ENCODE peak calls at places on chromosome 15, in five cellular contexts. V is tibial artery, B is breast epithelium, H is astrocyte, K is IMR-90. O is an unnamed sample.

GRCh38 chr15:41949400-41950126 is 22.8 kb downstream of the EHD4 start:
- DNase-seq in V (no peak), B (no peak), H (no peak), K (no peak), O (no peak)

GRCh38 chr15:25832158-25832557 is 31.0 kb downstream of the ATP10A start:
- DNase-seq in V (no peak), B (no peak), H (peak), K (peak), O (no peak)

GRCh38 chr15:60444289-60444912 is 34.5 kb downstream of the ICE2 start:
- DNase-seq in V (no peak), B (no peak), H (peak), K (peak), O (no peak)

GRCh38 chr15:57931570-57931969 is 133.9 kb downstream of the ALDH1A2 start:
- DNase-seq in V (no peak), B (no peak), H (no peak), K (no peak), O (no peak)

GRCh38 chr15:25181290-25182097 is 226.7 kb downstream of the SNRPN start:
- DNase-seq in V (peak), B (peak), H (no peak), K (no peak), O (no peak)

GRCh38 chr15:101731746-101732145 is 7.5 kb upstream of the TARS3 start:
- DNase-seq in V (no peak), B (no peak), H (no peak), K (no peak), O (no peak)

GRCh38 chr15:76994001-76994400 is 925 bp upstream of the PSTPIP1 start:
- DNase-seq in V (peak), B (peak), H (no peak), K (no peak), O (peak)

GRCh38 chr15:30043211-30043655 is 39.5 kb upstream of the GOLGA8J start:
- DNase-seq in V (no peak), B (no peak), H (peak), K (peak), O (no peak)

GRCh38 chr15:79463043-79463780 is 31.1 kb downstream of the MINAR1 start:
- DNase-seq in V (no peak), B (no peak), H (no peak), K (no peak), O (no peak)

GRCh38 chr15:62344806-62345539 is 179.9 kb upstream of the C2CD4B start:
- DNase-seq in V (no peak), B (no peak), H (peak), K (peak), O (no peak)

GRCh38 chr15:63474810-63475316 is 29.5 kb upstream of the USP3 start:
- DNase-seq in V (no peak), B (no peak), H (peak), K (no peak), O (no peak)

GRCh38 chr15:80367094-80367493 is 37.1 kb upstream of the ARNT2 start:
- DNase-seq in V (no peak), B (no peak), H (no peak), K (peak), O (no peak)

GRCh38 chr15:70956196-70956595 is 63.6 kb downstream of the LRRC49 start:
- DNase-seq in V (no peak), B (no peak), H (peak), K (peak), O (no peak)

DNA sequence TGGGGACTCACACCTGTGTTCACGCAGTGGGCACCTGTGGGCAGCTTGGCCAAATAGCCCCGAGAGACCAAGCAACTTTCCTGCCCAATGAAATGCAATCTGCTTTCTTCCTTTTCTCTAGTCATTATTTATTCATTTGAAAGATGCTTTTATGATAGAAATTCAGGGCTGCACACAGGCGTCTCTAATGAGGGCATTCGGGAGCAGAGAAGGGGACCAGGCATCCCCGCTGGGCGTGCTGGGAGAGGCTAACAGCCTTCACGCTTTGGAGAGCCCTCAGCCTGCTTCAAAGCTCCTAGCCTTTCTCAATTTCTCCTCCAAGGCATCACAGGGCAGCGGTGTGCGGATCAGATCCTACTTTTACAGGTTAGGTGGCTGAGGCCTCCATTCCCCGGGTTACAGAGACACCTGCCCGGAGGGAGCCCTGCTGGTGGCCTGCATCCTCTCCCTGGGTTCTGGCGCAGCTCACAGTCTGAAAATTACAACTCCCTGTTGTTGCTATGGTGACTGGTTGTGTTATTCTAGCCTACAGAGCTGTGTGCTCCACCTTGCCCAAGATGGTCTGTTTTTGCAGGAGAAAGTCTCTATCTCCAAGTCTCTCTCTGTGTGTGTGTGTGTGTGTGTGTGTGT is 21.8 kb upstream of the KLF13 start:
- DNase-seq in V (no peak), B (no peak), H (no peak), K (no peak), O (no peak)
- H3K27ac ChIP-seq in V (no peak), B (no peak), H (no peak), K (no peak), O (no peak)

DNA sequence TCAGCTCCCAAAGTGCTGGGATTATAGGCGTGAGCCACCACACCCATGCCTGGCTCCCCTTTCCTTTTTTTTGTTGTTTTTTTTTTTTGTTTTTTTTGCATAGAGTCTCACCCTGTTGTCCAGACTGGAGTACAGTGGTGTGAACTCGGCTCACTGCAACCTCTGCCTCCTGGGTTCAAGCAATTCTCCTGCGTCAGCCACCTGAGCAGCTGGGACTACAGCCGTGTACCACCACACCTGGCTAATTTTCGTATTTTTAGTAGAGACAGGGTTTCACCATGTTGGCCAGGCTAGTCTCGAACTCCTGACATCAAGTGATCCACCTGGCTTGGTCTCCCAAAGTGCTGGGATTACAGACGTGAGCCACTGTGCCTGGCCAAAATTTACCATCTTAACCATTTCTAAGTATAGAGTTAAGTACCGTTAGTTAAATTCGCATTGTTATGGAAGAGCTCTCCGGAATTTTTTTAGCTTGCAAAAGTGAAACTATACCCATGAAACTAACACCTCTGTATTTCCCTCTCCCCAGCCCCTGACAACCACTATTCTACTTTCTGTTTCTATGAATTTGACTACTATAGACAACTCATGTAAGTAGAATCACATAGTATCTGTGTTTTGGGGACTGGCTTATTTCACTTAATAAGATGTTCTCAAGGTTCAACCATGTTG is 70.9 kb upstream of the C15orf39 start:
- DNase-seq in V (no peak), B (no peak), H (no peak), K (no peak), O (no peak)
- H3K27ac ChIP-seq in V (no peak), B (no peak), H (no peak), K (no peak), O (no peak)

DNA sequence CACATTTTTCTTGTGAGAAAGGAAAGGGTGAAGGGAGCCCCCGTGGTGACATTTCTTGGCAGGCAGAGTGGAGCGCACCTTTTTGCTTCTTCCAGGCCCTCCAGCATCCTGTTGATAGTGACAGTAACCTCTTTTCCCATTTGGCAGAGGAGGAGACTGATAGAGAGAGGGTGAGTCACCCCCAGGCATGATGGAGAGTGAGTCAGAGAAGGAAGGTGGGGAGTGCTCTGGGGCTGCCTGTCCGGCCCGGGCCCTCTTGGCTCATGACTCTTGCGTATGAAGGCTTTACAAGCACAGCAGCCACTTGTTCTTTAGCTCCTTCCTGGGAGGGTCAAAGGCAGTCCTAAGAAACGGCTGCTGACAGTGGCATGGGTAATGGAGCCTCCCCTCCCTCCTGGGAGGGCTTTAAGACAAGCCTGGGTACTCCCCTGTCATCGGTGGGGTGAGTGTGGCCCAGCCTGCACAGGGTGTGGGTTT is 16.0 kb downstream of the ANKRD63 start:
- DNase-seq in V (no peak), B (no peak), H (peak), K (peak), O (no peak)
- H3K27ac ChIP-seq in V (no peak), B (peak), H (peak), K (peak), O (no peak)

DNA sequence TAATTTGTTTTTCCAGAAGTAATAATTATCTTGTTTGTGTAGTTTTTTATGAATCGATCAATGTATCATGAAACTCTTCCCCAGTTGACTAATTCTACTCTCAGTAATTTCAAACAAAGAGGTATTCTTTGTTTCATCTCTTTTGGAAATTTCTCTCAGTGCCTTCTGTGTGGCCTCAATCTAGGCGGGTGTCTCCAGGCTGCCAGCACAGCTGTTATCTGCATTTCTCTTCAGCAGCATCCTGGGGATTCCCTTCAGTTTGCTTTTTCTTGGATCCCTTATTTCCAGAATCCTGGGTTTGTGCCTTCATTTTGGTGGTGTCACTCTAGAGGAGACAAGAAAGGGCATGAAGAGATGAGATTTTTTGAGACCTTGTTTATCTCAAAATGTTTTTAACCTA is 22.7 kb downstream of the NIPA2 start:
- DNase-seq in V (no peak), B (no peak), H (no peak), K (no peak), O (no peak)
- H3K27ac ChIP-seq in V (no peak), B (no peak), H (no peak), K (no peak), O (no peak)

DNA sequence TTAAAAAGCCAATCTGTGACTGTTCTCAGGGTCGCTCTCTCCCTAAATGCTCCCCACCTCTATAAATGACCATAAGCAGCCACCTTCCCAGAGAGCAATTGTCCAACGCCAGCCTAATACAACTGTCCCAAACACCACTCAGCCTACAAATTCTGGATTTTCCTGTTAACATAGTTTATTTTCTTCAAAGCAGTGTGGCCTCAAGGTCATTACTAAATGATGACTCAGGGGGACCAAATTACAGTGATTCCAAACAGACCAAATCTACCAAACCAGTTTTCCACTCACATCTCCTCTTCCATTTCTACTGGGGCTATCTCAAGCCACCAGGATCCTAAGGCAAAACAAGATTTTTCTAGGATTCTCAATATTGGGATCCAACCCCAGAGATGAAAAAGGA is 22.5 kb downstream of the HEXA start:
- DNase-seq in V (no peak), B (no peak), H (no peak), K (peak), O (no peak)
- H3K27ac ChIP-seq in V (no peak), B (no peak), H (no peak), K (no peak), O (no peak)

GRCh38 chr15:99477745-99478525 is 87.8 kb upstream of the MEF2A start:
- DNase-seq in V (no peak), B (no peak), H (no peak), K (no peak), O (no peak)

GRCh38 chr15:99482993-99483392 is 82.8 kb upstream of the MEF2A start:
- DNase-seq in V (no peak), B (no peak), H (no peak), K (no peak), O (no peak)

GRCh38 chr15:99481831-99482230 is 84.0 kb upstream of the MEF2A start:
- DNase-seq in V (no peak), B (no peak), H (no peak), K (no peak), O (no peak)

GRCh38 chr15:99480223-99480810 is 85.5 kb upstream of the MEF2A start:
- DNase-seq in V (no peak), B (no peak), H (peak), K (peak), O (no peak)

GRCh38 chr15:99481406-99481805 is 84.4 kb upstream of the MEF2A start:
- DNase-seq in V (no peak), B (no peak), H (no peak), K (no peak), O (no peak)
- H3K27ac ChIP-seq in V (no peak), B (no peak), H (no peak), K (no peak), O (no peak)

GRCh38 chr15:40392986-40393948 is 10.7 kb downstream of the KNSTRN start:
- DNase-seq in V (no peak), B (no peak), H (no peak), K (peak), O (no peak)
- H3K27ac ChIP-seq in V (no peak), B (no peak), H (no peak), K (no peak), O (no peak)

GRCh38 chr15:39887211-39887610 is 32.9 kb downstream of the GPR176 start:
- DNase-seq in V (no peak), B (no peak), H (no peak), K (no peak), O (no peak)
- H3K27ac ChIP-seq in V (no peak), B (no peak), H (no peak), K (no peak), O (no peak)

GRCh38 chr15:52579852-52580251 is 11.0 kb upstream of the ARPP19 start:
- DNase-seq in V (no peak), B (no peak), H (no peak), K (no peak), O (no peak)

GRCh38 chr15:52575072-52575471 is 6.2 kb upstream of the ARPP19 start:
- DNase-seq in V (no peak), B (no peak), H (no peak), K (no peak), O (no peak)

DNA sequence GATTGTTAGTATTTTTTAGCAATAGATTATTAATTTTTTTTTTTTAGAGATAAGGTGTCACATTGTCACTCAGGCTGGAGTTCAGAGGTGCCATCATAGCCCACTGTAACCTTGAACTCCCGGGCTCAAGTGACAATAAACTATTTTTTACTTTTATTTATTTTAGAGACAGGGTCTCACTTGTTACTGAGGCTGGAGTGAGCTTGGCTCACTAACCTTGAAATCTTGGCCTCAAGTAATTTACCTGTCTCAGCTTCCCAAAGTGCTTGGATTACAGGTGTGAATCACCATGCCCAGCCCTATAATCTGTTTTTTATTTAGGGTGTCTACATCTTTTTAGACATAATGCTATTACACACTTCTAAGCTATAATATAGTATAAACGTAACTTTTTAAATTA is 7.9 kb upstream of the ARPP19 start:
- DNase-seq in V (no peak), B (no peak), H (no peak), K (no peak), O (no peak)
- H3K27ac ChIP-seq in V (no peak), B (no peak), H (no peak), K (no peak), O (no peak)

GRCh38 chr15:68634122-68634482 is 55.3 kb downstream of the CORO2B start:
- DNase-seq in V (no peak), B (no peak), H (no peak), K (no peak), O (no peak)
- H3K27ac ChIP-seq in V (no peak), B (peak), H (no peak), K (no peak), O (no peak)